ENCODE peak calls at places on chromosomes 5 and 9, in four cellular contexts. One of them, this sample, is unnamed.

GRCh38 chr5:157607371-157608161 is 32.0 kb upstream of the ADAM19 start:
- DNase-seq in hepatocyte: peak; percentile 32
- DNase-seq in GM23338: no peak
- DNase-seq in DND-41: peak; percentile 89
- DNase-seq in this sample: no peak

GRCh38 chr9:122816163-122816867 is 12.1 kb downstream of the PDCL start:
- DNase-seq in GM23338: no peak
- DNase-seq in hepatocyte: no peak
- DNase-seq in DND-41: no peak
- DNase-seq in this sample: no peak

GRCh38 chr9:76818271-76818670 is 54.0 kb downstream of the PCA3 start:
- DNase-seq in GM23338: no peak
- DNase-seq in DND-41: no peak
- DNase-seq in hepatocyte: peak; percentile 91
- DNase-seq in this sample: no peak

GRCh38 chr9:101527066-101527465 is 6.6 kb upstream of the RNF20 start:
- DNase-seq in hepatocyte: no peak
- DNase-seq in GM23338: no peak
- DNase-seq in DND-41: no peak
- DNase-seq in this sample: no peak

GRCh38 chr5:126452477-126452876 is 29.3 kb downstream of the GRAMD2B start:
- DNase-seq in GM23338: no peak
- DNase-seq in hepatocyte: no peak
- DNase-seq in DND-41: no peak
- DNase-seq in this sample: no peak

GRCh38 chr5:61823796-61824195 is 482.2 kb upstream of the KIF2A start:
- DNase-seq in DND-41: no peak
- DNase-seq in hepatocyte: no peak
- DNase-seq in GM23338: no peak
- DNase-seq in this sample: no peak

GRCh38 chr5:116531635-116532034 is 43.0 kb downstream of the SEMA6A start:
- DNase-seq in GM23338: no peak
- DNase-seq in DND-41: no peak
- DNase-seq in hepatocyte: no peak
- DNase-seq in this sample: no peak

GRCh38 chr5:33336911-33337620 is 103.7 kb upstream of the TARS1 start:
- DNase-seq in DND-41: no peak
- DNase-seq in GM23338: no peak
- DNase-seq in hepatocyte: no peak
- DNase-seq in this sample: no peak

GRCh38 chr9:127187231-127187956 is 65.0 kb upstream of the ANGPTL2 start:
- DNase-seq in GM23338: no peak
- DNase-seq in DND-41: no peak
- DNase-seq in hepatocyte: peak; percentile 88
- DNase-seq in this sample: no peak

GRCh38 chr5:138275379-138275782 is 960 bp upstream of the GFRA3 start:
- DNase-seq in hepatocyte: peak; percentile 23
- DNase-seq in DND-41: no peak
- DNase-seq in GM23338: peak; percentile 22
- DNase-seq in this sample: no peak

GRCh38 chr9:132061526-132061925 is 18.1 kb downstream of the MED27 start:
- DNase-seq in GM23338: no peak
- DNase-seq in hepatocyte: no peak
- DNase-seq in DND-41: no peak
- DNase-seq in this sample: no peak

GRCh38 chr5:50958852-50959457 is 292.5 kb downstream of the PARP8 start:
- DNase-seq in GM23338: peak; percentile 74
- DNase-seq in DND-41: peak; percentile 36
- DNase-seq in hepatocyte: peak; percentile 74
- DNase-seq in this sample: no peak

GRCh38 chr9:96612105-96612965 is 7.3 kb downstream of the CDC14B start:
- DNase-seq in DND-41: no peak
- DNase-seq in hepatocyte: peak; percentile 79
- DNase-seq in GM23338: peak; percentile 30
- DNase-seq in this sample: no peak

GRCh38 chr9:19830796-19831195 is 42.0 kb upstream of the SLC24A2 start:
- DNase-seq in GM23338: no peak
- DNase-seq in DND-41: no peak
- DNase-seq in hepatocyte: no peak
- DNase-seq in this sample: no peak

GRCh38 chr5:33205727-33206410 is 234.9 kb upstream of the TARS1 start:
- DNase-seq in DND-41: no peak
- DNase-seq in GM23338: no peak
- DNase-seq in hepatocyte: no peak
- DNase-seq in this sample: no peak

GRCh38 chr9:97633859-97634485 is 351 bp downstream of the NCBP1 start:
- DNase-seq in hepatocyte: no peak
- DNase-seq in DND-41: no peak
- DNase-seq in GM23338: peak; percentile 31
- DNase-seq in this sample: no peak

GRCh38 chr5:37837101-37838032 is 2.5 kb downstream of the GDNF start:
- DNase-seq in DND-41: no peak
- DNase-seq in GM23338: peak; percentile 65
- DNase-seq in hepatocyte: peak; percentile 88
- DNase-seq in this sample: no peak

GRCh38 chr9:19229725-19230355 is 653 bp upstream of the DENND4C start:
- DNase-seq in hepatocyte: no peak
- DNase-seq in GM23338: peak; percentile 87
- DNase-seq in DND-41: peak; percentile 78
- DNase-seq in this sample: no peak

GRCh38 chr5:112388739-112389138 is 30.3 kb downstream of the EPB41L4A start:
- DNase-seq in GM23338: no peak
- DNase-seq in hepatocyte: no peak
- DNase-seq in DND-41: no peak
- DNase-seq in this sample: no peak

GRCh38 chr5:158953929-158954534 is 145.7 kb downstream of the EBF1 start:
- DNase-seq in GM23338: no peak
- DNase-seq in DND-41: no peak
- DNase-seq in hepatocyte: no peak
- DNase-seq in this sample: peak; percentile 98

GRCh38 chr5:126052791-126053190 is 370.4 kb upstream of the GRAMD2B start:
- DNase-seq in DND-41: no peak
- DNase-seq in hepatocyte: no peak
- DNase-seq in GM23338: no peak
- DNase-seq in this sample: no peak

GRCh38 chr9:17137576-17137975 is 2.7 kb downstream of the CNTLN start:
- DNase-seq in hepatocyte: no peak
- DNase-seq in GM23338: no peak
- DNase-seq in DND-41: no peak
- DNase-seq in this sample: no peak

GRCh38 chr5:159210306-159210722 is 961 bp upstream of the RNF145 start:
- DNase-seq in DND-41: peak; percentile 24
- DNase-seq in GM23338: no peak
- DNase-seq in hepatocyte: peak; percentile 28
- DNase-seq in this sample: no peak

GRCh38 chr5:31149072-31149471 is 44.4 kb upstream of the CDH6 start:
- DNase-seq in GM23338: peak; percentile 9
- DNase-seq in hepatocyte: no peak
- DNase-seq in DND-41: no peak
- DNase-seq in this sample: no peak

GRCh38 chr9:135053133-135053532 is 34.3 kb upstream of the OLFM1 start:
- DNase-seq in DND-41: no peak
- DNase-seq in hepatocyte: no peak
- DNase-seq in GM23338: no peak
- DNase-seq in this sample: no peak

GRCh38 chr9:87665516-87665915 is 60.4 kb upstream of the CTSL start:
- DNase-seq in hepatocyte: no peak
- DNase-seq in GM23338: no peak
- DNase-seq in DND-41: no peak
- DNase-seq in this sample: no peak

GRCh38 chr5:57662991-57663390 is 180.4 kb upstream of the ACTBL2 start:
- DNase-seq in GM23338: no peak
- DNase-seq in DND-41: no peak
- DNase-seq in hepatocyte: no peak
- DNase-seq in this sample: no peak

GRCh38 chr9:110081395-110081794 is 126.6 kb downstream of the C9orf152 start:
- DNase-seq in DND-41: no peak
- DNase-seq in GM23338: no peak
- DNase-seq in hepatocyte: no peak
- DNase-seq in this sample: no peak
- H4K20me1 ChIP-seq in DND-41: peaks cover 60% of the 10 kb centered on the region
- H4K20me1 ChIP-seq in GM23338: peaks cover 7% of the 10 kb centered on the region
- H4K20me1 ChIP-seq in hepatocyte: no peaks in the 10 kb centered on the region
- H4K20me1 ChIP-seq in this sample: no peaks in the 10 kb centered on the region

DNA sequence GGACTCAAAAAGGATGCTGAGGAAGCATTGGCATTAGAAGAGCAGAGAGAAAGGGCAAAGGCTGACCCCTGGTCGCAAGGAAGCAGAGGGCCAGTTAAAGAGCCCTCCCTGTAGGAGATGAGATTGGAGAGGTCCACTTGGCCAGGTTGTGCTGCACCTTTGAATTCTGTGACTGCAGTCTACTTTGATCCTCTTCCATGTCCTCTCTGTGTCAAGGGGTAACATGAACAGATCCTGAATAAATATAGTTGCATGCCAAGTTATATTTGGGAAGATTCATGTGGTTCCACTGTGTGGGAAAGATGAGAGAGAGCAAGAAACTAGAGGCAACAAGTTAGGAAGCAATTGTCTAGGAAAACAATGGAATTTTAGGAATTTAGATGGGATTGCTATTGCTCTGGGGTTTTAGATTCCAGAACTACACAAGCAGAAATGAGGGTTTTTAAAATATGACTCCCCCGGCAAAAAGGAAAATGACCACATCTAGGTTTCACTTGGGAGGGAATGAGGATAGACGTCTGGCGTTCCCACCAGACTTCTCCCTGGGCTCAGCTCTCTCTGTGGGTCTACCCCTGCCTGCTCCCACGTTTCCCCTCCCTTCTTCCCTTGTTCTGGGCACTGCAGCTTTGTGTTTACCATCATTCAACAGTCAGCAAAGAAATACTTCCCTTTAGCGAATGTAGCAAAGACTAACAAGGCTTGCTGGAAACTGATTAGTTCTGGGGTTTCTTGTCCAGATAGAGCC is 63.6 kb downstream of the SNX18 start:
- DNase-seq in DND-41: no peak
- DNase-seq in hepatocyte: peak; percentile 14
- DNase-seq in GM23338: no peak
- DNase-seq in this sample: no peak
- H2AFZ ChIP-seq in DND-41: no peak overlapping the region
- H2AFZ ChIP-seq in hepatocyte: no peak overlapping the region
- H2AFZ ChIP-seq in GM23338: peak overlapping the region; percentile 91
- H2AFZ ChIP-seq in this sample: no peak overlapping the region

GRCh38 chr9:104855837-104856236 is 72.1 kb downstream of the ABCA1 start:
- DNase-seq in DND-41: no peak
- DNase-seq in GM23338: no peak
- DNase-seq in hepatocyte: no peak
- DNase-seq in this sample: no peak

GRCh38 chr9:104854613-104855012 is 73.3 kb downstream of the ABCA1 start:
- DNase-seq in hepatocyte: no peak
- DNase-seq in GM23338: no peak
- DNase-seq in DND-41: no peak
- DNase-seq in this sample: no peak

GRCh38 chr9:104849023-104849422 is 78.9 kb downstream of the ABCA1 start:
- DNase-seq in hepatocyte: no peak
- DNase-seq in GM23338: no peak
- DNase-seq in DND-41: no peak
- DNase-seq in this sample: no peak

GRCh38 chr9:104851521-104851920 is 76.4 kb downstream of the ABCA1 start:
- DNase-seq in DND-41: no peak
- DNase-seq in hepatocyte: no peak
- DNase-seq in GM23338: no peak
- DNase-seq in this sample: no peak

DNA sequence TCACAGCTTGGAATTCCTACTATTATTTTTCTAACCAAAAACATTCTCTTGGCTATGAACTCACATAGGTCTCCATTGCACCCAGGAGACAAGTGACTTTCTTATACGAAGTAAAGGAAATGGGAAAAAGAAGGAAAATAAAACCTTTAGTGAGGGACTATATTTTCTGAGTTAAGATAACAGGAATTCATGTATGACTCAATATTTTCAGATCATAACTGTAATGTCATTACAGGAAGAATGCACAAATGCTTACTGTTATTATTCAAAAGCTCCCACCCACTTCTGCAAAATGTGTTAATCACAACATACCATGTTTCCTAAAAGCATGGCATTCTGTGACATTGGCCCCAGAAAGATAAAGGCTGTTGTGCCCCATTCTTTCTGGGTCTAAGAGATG is 77.2 kb downstream of the ABCA1 start:
- DNase-seq in GM23338: no peak
- DNase-seq in hepatocyte: no peak
- DNase-seq in DND-41: no peak
- DNase-seq in this sample: no peak
- H4K20me1 ChIP-seq in GM23338: no peaks in the 10 kb centered on the region
- H4K20me1 ChIP-seq in hepatocyte: peaks cover 3% of the 10 kb centered on the region
- H4K20me1 ChIP-seq in DND-41: no peaks in the 10 kb centered on the region
- H4K20me1 ChIP-seq in this sample: no peaks in the 10 kb centered on the region

DNA sequence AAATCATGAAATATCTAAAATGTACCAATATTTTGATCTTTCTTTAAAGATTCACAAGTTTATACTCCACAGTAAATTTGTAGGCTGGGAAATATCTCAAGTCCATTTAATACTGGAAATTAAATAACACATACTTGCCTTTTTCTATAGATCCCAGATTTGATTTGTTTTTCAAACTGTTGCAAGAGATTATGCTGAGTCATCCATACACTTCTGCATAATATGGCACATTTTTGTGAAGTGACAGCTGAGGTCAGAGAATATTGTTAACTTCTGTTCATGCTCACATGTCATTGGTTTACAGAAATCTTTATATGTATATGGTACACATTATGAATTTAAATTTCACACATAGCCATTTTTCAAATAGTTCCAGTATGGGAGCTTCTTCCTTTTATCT is 1066.3 kb upstream of the NUDT12 start:
- DNase-seq in DND-41: no peak
- DNase-seq in hepatocyte: no peak
- DNase-seq in GM23338: no peak
- DNase-seq in this sample: no peak
- H2AFZ ChIP-seq in DND-41: no peak overlapping the region
- H2AFZ ChIP-seq in hepatocyte: no peak overlapping the region
- H2AFZ ChIP-seq in GM23338: no peak overlapping the region
- H2AFZ ChIP-seq in this sample: no peak overlapping the region

GRCh38 chr5:139360384-139360783 is 18.7 kb downstream of the PAIP2 start:
- DNase-seq in hepatocyte: no peak
- DNase-seq in DND-41: no peak
- DNase-seq in GM23338: no peak
- DNase-seq in this sample: no peak
- H4K20me1 ChIP-seq in hepatocyte: peaks cover 83% of the 10 kb centered on the region
- H4K20me1 ChIP-seq in DND-41: peaks cover 87% of the 10 kb centered on the region
- H4K20me1 ChIP-seq in GM23338: peaks cover 87% of the 10 kb centered on the region
- H4K20me1 ChIP-seq in this sample: no peaks in the 10 kb centered on the region

GRCh38 chr5:180082633-180083420 is 11.3 kb upstream of the RNF130 start:
- DNase-seq in GM23338: peak; percentile 97
- DNase-seq in hepatocyte: no peak
- DNase-seq in DND-41: no peak
- DNase-seq in this sample: no peak

GRCh38 chr5:180083529-180084060 is 12.0 kb upstream of the RNF130 start:
- DNase-seq in DND-41: no peak
- DNase-seq in GM23338: no peak
- DNase-seq in hepatocyte: no peak
- DNase-seq in this sample: no peak

GRCh38 chr5:180085837-180086236 is 14.3 kb upstream of the RNF130 start:
- DNase-seq in hepatocyte: no peak
- DNase-seq in GM23338: peak; percentile 89
- DNase-seq in DND-41: peak; percentile 42
- DNase-seq in this sample: no peak

GRCh38 chr5:180086816-180087426 is 15.4 kb upstream of the RNF130 start:
- DNase-seq in GM23338: no peak
- DNase-seq in DND-41: no peak
- DNase-seq in hepatocyte: no peak
- DNase-seq in this sample: no peak

GRCh38 chr5:180084638-180085561 is 13.3 kb upstream of the RNF130 start:
- DNase-seq in hepatocyte: peak; percentile 79
- DNase-seq in GM23338: peak; percentile 51
- DNase-seq in DND-41: no peak
- DNase-seq in this sample: no peak
- H2AFZ ChIP-seq in hepatocyte: no peak overlapping the region
- H2AFZ ChIP-seq in GM23338: no peak overlapping the region
- H2AFZ ChIP-seq in DND-41: no peak overlapping the region
- H2AFZ ChIP-seq in this sample: no peak overlapping the region

This sample was measured in GM12878.